ENCODE peak calls at places on chromosomes 5 and 9, in six cellular contexts. K is natural killer cell, W is epithelial cell of esophagus, U is tibial nerve, L is fibroblast of villous mesenchyme, A is foreskin keratinocyte. N is an unnamed sample.

GRCh38 chr9:119556129-119556875 is 187.1 kb upstream of the BRINP1 start:
- DNase-seq in K (peak), W (peak), U (peak), L (peak), A (peak), N (no peak)

GRCh38 chr5:154467655-154468354 is 10.2 kb downstream of the HAND1 start:
- DNase-seq in K (peak), W (peak), U (peak), L (peak), A (no peak), N (peak)

GRCh38 chr5:59149271-59149670 is 566.4 kb downstream of the RAB3C start:
- DNase-seq in K (no peak), W (no peak), U (no peak), L (no peak), A (no peak), N (no peak)

GRCh38 chr5:57902035-57902434 is 419.4 kb upstream of the ACTBL2 start:
- DNase-seq in K (no peak), W (no peak), U (no peak), L (peak), A (no peak), N (no peak)

GRCh38 chr9:89635007-89635742 is 30.4 kb downstream of the GADD45G start:
- DNase-seq in K (no peak), W (peak), U (no peak), L (peak), A (peak), N (no peak)

GRCh38 chr9:91532325-91532724 is 108.7 kb upstream of the NFIL3 start:
- DNase-seq in K (no peak), W (peak), U (no peak), L (no peak), A (peak), N (no peak)

GRCh38 chr9:93116049-93116961 is 17.7 kb downstream of the NINJ1 start:
- DNase-seq in K (peak), W (no peak), U (no peak), L (peak), A (no peak), N (peak)

GRCh38 chr5:178387856-178388190 is 155.2 kb upstream of the PHYKPL start:
- DNase-seq in K (no peak), W (no peak), U (no peak), L (no peak), A (no peak), N (no peak)

GRCh38 chr5:93117753-93118531 is 463.1 kb downstream of the NR2F1-AS1 start:
- DNase-seq in K (no peak), W (peak), U (no peak), L (no peak), A (no peak), N (no peak)

GRCh38 chr5:128462330-128462729 is 75.7 kb downstream of the FBN2 start:
- DNase-seq in K (no peak), W (no peak), U (no peak), L (no peak), A (no peak), N (no peak)

GRCh38 chr9:133518706-133519105 is 6.1 kb downstream of the MYMK start:
- DNase-seq in K (no peak), W (no peak), U (no peak), L (no peak), A (no peak), N (no peak)

GRCh38 chr5:181191526-181192336 is 13.3 kb downstream of the TRIM7 start:
- DNase-seq in K (peak), W (peak), U (peak), L (peak), A (peak), N (peak)

GRCh38 chr5:140312067-140312790 is 9.3 kb upstream of the PFDN1 start:
- DNase-seq in K (no peak), W (peak), U (no peak), L (peak), A (peak), N (no peak)

GRCh38 chr5:7877851-7878250 is 8.9 kb downstream of the MTRR start:
- DNase-seq in K (no peak), W (no peak), U (no peak), L (peak), A (no peak), N (no peak)

GRCh38 chr5:127962491-127962890 is 121.1 kb upstream of the SLC12A2 start:
- DNase-seq in K (no peak), W (no peak), U (no peak), L (no peak), A (no peak), N (no peak)

GRCh38 chr9:20551835-20552234 is 70.5 kb downstream of the MLLT3 start:
- DNase-seq in K (no peak), W (peak), U (no peak), L (no peak), A (no peak), N (no peak)

GRCh38 chr9:117779760-117780159 is 75.6 kb downstream of the TLR4 start:
- DNase-seq in K (no peak), W (no peak), U (no peak), L (no peak), A (no peak), N (no peak)

GRCh38 chr5:143472576-143472975 is 69.1 kb upstream of the NR3C1 start:
- DNase-seq in K (no peak), W (no peak), U (no peak), L (no peak), A (no peak), N (no peak)

GRCh38 chr5:179953934-179954833 is 46.5 kb upstream of the TBC1D9B start:
- DNase-seq in K (no peak), W (no peak), U (no peak), L (peak), A (no peak), N (no peak)

GRCh38 chr5:172887735-172888134 is 53.7 kb downstream of the ERGIC1 start:
- DNase-seq in K (no peak), W (no peak), U (no peak), L (peak), A (no peak), N (peak)

GRCh38 chr5:96823900-96824351 is 16.2 kb upstream of the ERAP1 start:
- DNase-seq in K (no peak), W (peak), U (no peak), L (peak), A (peak), N (no peak)

GRCh38 chr5:177085985-177086917 is at the start of gene FGFR4:
- DNase-seq in K (peak), W (peak), U (peak), L (peak), A (peak), N (no peak)

GRCh38 chr5:175810457-175810856 is 60.9 kb upstream of the CPLX2 start:
- DNase-seq in K (no peak), W (no peak), U (no peak), L (no peak), A (no peak), N (no peak)

GRCh38 chr5:120231563-120231962 is 232.5 kb upstream of the PRR16 start:
- DNase-seq in K (no peak), W (no peak), U (no peak), L (no peak), A (no peak), N (no peak)

GRCh38 chr5:120229036-120229435 is 235.1 kb upstream of the PRR16 start:
- DNase-seq in K (no peak), W (no peak), U (no peak), L (no peak), A (no peak), N (no peak)

DNA sequence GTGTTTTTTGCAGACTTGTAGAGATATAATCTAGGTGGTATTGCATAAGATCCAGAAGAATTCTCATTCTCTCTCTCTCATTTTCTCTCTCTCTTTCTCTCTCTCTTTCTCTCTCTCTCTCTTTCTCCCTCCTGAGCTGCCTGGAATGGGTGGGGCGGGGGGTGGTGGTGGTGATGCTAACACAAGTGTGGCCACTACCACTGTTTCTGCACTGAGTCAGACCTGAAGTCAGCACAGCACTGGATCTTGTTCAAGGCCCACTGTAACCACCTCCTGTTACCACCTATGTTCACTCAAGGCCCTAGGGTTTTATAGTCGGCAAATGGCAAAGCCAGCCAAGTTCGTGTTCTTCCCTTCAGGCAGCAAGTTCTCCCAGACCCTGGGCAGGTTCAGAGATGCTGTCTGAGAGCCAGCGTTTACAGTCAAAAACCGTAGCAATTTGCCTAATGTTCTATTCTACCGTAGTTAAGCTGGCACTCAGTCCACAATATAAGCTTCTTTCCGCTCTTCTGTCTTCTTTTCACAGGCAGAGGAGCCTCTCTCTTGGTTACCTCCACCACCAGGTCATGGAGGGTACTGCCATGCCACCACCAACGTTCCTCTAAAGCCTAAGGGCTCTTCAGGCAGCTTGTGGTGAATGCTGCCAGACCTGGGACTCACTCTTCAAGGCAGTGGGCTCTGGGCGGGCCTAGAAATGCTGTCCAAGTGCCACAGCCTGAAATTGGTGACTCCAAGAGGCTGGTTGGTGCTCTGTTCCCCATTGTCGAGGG is 235.7 kb upstream of the PRR16 start:
- DNase-seq in K (no peak), W (peak), U (no peak), L (no peak), A (no peak), N (no peak)
- TF ChIP-seq CTCF in K (no peak), W (peak), U (no peak), L (no peak), A (no peak), N (no peak)

DNA sequence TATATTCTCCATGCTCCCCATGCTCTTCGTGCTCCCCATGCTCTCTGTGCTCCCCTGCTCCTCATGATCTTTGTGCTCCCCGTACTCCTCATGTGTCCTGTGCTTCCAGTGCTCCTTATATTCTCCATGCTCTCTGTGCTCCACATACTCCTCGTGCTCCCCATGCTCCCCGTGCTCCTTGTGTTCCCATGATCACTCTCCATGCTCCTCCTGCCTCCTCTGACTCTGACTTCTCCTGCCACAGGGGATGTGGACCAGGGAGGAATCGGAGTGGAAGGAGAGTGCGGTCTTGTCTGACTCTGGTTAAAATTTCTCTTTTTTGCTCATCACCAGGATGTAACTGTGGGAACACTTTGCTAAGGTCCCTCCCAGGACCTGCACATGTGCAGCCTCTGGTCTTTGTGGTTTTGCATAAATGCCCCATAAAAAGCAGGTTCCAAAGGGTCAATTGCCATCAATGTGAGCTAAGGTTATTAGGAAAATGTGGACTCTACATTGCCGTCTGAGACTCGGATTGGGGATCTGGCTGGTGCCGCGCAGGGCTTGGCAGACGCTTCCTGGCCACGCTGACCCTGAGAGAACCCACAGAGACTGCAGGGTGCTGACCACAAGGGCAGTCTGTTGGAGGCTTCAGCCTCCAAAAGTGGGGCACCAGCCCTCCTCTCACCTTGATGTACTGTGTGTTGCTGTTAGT is 52.5 kb downstream of the TRIP13 start:
- DNase-seq in K (no peak), W (no peak), U (no peak), L (peak), A (no peak), N (no peak)
- TF ChIP-seq CTCF in K (no peak), W (no peak), U (no peak), L (no peak), A (no peak), N (no peak)

DNA sequence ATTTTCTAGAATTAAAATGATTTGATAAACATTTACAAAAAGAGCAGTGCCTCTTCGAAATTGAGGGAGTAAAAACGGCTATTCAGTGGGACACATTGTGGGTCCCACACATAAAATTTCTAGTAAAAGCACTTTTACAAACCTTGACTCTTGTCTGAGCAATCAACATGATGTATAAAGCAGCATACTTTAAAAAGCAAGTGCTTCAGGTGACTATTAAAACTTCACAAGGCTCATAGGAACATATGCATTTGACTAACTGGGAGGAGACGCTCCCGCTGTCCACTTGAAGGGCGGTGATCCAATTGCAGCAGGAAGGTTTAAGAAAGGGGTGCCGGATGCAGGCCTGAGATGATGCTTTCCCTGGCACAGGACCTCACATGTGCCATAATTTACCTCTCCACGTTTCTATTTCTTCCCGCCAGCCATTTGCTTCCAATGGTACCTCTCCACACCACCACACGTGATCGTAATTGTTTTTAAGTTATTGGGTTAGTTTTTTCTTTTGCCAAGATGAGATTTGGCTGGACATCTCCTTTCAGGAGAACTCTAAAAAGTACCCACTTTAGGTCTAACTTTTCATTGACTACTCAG is 1.8 kb downstream of the MCTP1 start:
- DNase-seq in K (no peak), W (no peak), U (no peak), L (no peak), A (no peak), N (no peak)
- TF ChIP-seq CTCF in K (no peak), W (no peak), U (no peak), L (no peak), A (no peak), N (no peak)

GRCh38 chr5:149262315-149262714 is 9.3 kb upstream of the AFAP1L1 start:
- DNase-seq in K (no peak), W (peak), U (no peak), L (no peak), A (no peak), N (no peak)

GRCh38 chr5:149261246-149261645 is 10.4 kb upstream of the AFAP1L1 start:
- DNase-seq in K (no peak), W (no peak), U (no peak), L (no peak), A (no peak), N (no peak)

GRCh38 chr5:149265559-149265958 is 6.1 kb upstream of the AFAP1L1 start:
- DNase-seq in K (no peak), W (peak), U (no peak), L (peak), A (no peak), N (no peak)

GRCh38 chr5:149267241-149267973 is 4.3 kb upstream of the AFAP1L1 start:
- DNase-seq in K (no peak), W (peak), U (no peak), L (no peak), A (no peak), N (no peak)

DNA sequence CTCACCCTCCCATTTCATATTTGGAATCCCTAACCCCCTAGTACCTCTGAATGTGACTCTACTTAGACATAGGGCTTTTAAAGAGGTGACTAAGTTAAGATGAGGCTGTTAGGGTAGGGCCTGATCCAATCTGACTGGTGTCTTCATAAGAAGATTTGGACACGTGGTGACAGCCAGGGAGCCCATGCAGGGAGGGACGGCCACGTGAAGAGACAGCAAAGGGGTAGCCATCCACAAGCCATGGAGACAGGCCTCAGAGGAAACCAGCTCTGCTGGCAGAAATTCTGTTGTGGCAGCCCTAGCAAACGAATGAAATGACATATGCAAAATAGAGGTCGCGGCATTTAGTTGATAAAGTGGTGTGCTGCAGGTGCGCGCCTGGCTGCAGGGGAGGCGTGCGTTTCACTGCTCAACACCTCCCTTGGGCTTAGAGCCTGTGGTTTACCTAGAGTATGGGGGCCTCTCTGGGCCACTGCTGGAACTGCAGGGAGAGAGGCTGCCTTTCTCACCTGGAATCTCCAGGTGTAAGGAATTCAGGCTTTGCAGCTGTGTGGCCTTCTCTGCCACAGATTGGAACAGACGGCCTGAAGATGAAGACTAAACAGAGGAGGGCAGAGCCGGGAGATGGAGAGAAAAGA is 7.1 kb upstream of the AFAP1L1 start:
- DNase-seq in K (no peak), W (peak), U (no peak), L (no peak), A (no peak), N (no peak)
- TF ChIP-seq CTCF in K (no peak), W (peak), U (no peak), L (peak), A (peak), N (no peak)

GRCh38 chr9:136687721-136688223 is 515 bp upstream of the AGPAT2 start:
- DNase-seq in K (no peak), W (no peak), U (no peak), L (no peak), A (no peak), N (no peak)

GRCh38 chr9:136686534-136686793 is 793 bp downstream of the AGPAT2 start:
- DNase-seq in K (no peak), W (no peak), U (no peak), L (no peak), A (no peak), N (no peak)

GRCh38 chr9:136688274-136689107 is 1.2 kb upstream of the AGPAT2 start:
- DNase-seq in K (no peak), W (no peak), U (no peak), L (peak), A (no peak), N (no peak)

GRCh38 chr9:136685792-136686533 is 1.3 kb downstream of the AGPAT2 start:
- DNase-seq in K (no peak), W (no peak), U (no peak), L (peak), A (no peak), N (no peak)

DNA sequence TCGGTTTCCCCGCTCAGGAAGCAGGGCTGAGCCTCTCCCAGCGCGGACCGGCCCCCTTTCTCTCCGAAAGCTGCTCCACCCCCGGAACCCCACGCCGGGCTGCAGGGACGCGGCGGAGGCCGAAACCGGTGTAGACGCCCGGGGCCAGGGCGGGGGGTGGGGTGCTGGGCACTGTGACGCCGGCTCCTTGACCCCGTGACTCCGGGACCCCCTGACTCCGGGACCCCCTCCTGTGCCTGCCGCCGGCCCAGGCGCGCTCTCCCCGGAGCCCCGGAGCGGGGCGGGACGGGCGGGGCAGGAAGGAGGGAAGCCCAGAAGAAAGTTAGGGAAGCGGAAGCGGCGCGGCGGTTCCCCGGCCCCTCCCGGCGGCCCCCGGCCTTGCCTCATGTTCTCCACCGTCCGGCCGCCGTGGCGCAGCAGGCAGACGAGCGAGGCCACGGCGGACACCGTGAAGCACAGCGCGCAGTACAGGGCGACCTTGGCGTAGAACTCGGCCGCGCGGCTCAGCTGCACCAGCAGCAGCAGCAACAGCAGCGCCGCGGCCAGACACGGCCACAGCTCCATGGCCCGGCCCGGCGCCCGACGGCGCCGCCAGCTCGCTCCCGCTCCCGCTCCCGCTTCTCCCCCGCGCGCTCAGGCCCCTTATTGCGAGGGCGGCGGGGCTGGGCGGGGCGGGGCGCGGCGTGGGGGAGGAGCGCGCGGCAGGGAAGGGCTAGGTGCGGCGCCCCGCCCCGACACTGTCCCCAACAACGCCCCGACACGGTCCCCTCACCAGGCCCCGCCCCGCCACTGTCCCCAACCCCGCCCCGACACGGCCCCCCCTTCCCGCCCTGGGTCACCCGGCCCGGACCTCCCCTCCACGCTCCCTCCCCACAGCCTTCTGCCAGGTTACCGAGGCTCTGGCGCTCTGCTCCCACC is at the start of gene AGPAT2:
- DNase-seq in K (peak), W (peak), U (peak), L (peak), A (no peak), N (peak)
- TF ChIP-seq CTCF in K (no peak), W (no peak), U (no peak), L (no peak), A (no peak), N (no peak)

N was measured in CD14-positive monocyte.